ENCODE peak calls at places on chromosomes 4 and X, in eight cellular contexts. W is NCI-H1048, X is substantia nigra, F is skeletal muscle cell, D is brain microvascular endothelial cell, O is NCI-H1930, U is BJ, C is anterior cingulate cortex. S is an unnamed sample.

GRCh38 chrX:120791013-120791643 is 84.5 kb downstream of the CT47B1 start:
- DNase-seq in W (no peak), X (no peak), F (peak; percentile 67), D (peak; percentile 60), O (no peak), U (no peak), C (no peak), S (peak; percentile 36)

GRCh38 chr4:3200423-3201090 is 48.4 kb upstream of the MSANTD1 start:
- DNase-seq in W (no peak), X (no peak), F (no peak), D (no peak), O (no peak), U (no peak), C (no peak), S (no peak)

GRCh38 chrX:114650351-114650750 is 66.5 kb downstream of the HTR2C start:
- DNase-seq in W (no peak), X (no peak), F (peak; percentile 18), D (no peak), O (no peak), U (no peak), C (no peak), S (no peak)

GRCh38 chr4:152939655-152940054 is 3.5 kb downstream of the FHDC1 start:
- DNase-seq in W (no peak), X (no peak), F (no peak), D (no peak), O (no peak), U (no peak), C (no peak), S (no peak)

GRCh38 chr4:105601406-105601805 is 49.0 kb downstream of the ARHGEF38 start:
- DNase-seq in W (no peak), X (no peak), F (no peak), D (no peak), O (no peak), U (no peak), C (no peak), S (no peak)

GRCh38 chr4:48041535-48042137 is 25.1 kb downstream of the NIPAL1 start:
- DNase-seq in W (no peak), X (no peak), F (no peak), D (no peak), O (no peak), U (no peak), C (no peak), S (no peak)

GRCh38 chr4:123972031-123972430 is 575.4 kb downstream of the SPRY1 start:
- DNase-seq in W (no peak), X (no peak), F (no peak), D (no peak), O (no peak), U (no peak), C (no peak), S (no peak)

GRCh38 chr4:87180767-87181166 is 39.7 kb downstream of the KLHL8 start:
- DNase-seq in W (no peak), X (no peak), F (no peak), D (no peak), O (no peak), U (no peak), C (no peak), S (no peak)

GRCh38 chr4:176611954-176612353 is 180.8 kb downstream of the VEGFC start:
- DNase-seq in W (no peak), X (no peak), F (no peak), D (no peak), O (no peak), U (no peak), C (no peak), S (no peak)

GRCh38 chr4:24845884-24846283 is 50.5 kb downstream of the SOD3 start:
- DNase-seq in W (no peak), X (no peak), F (no peak), D (no peak), O (no peak), U (no peak), C (no peak), S (no peak)

GRCh38 chr4:153267013-153267412 is 62.8 kb downstream of the TRIM2 start:
- DNase-seq in W (no peak), X (no peak), F (no peak), D (peak; percentile 16), O (no peak), U (no peak), C (no peak), S (no peak)